ENCODE peak calls at places on chromosomes 4 and X, in four cellular contexts. K, N, A and P are unnamed samples.

GRCh38 chr4:2837904-2838496 is 5.6 kb upstream of the ADD1 start:
- DNase-seq in K (peak), N (peak), A (no peak), P (peak)

GRCh38 chr4:128812360-128812958 is 3.0 kb downstream of the JADE1 start:
- DNase-seq in K (peak), N (peak), A (peak), P (peak)

GRCh38 chr4:52265781-52266525 is 214.8 kb downstream of the SPATA18 start:
- DNase-seq in K (no peak), N (no peak), A (no peak), P (no peak)

GRCh38 chrX:118545510-118545909 is 49.9 kb downstream of the DOCK11 start:
- DNase-seq in K (no peak), N (no peak), A (no peak), P (no peak)

GRCh38 chrX:40523852-40524251 is 56.9 kb upstream of the ATP6AP2 start:
- DNase-seq in K (no peak), N (no peak), A (no peak), P (no peak)

GRCh38 chrX:67693928-67694327 is 150.1 kb downstream of the AR start:
- DNase-seq in K (no peak), N (peak), A (no peak), P (no peak)

GRCh38 chrX:47143894-47144625 is 442 bp downstream of the NDUFB11 start:
- DNase-seq in K (no peak), N (peak), A (peak), P (peak)

GRCh38 chrX:16573781-16574180 is 76.2 kb upstream of the S100G start:
- DNase-seq in K (no peak), N (peak), A (peak), P (no peak)

GRCh38 chrX:14916017-14916674 is 42.9 kb downstream of the MOSPD2 start:
- DNase-seq in K (no peak), N (peak), A (peak), P (no peak)

GRCh38 chrX:102720237-102721168 is at the start of gene GPRASP3:
- DNase-seq in K (peak), N (peak), A (peak), P (peak)

GRCh38 chr4:125043453-125043852 is 271.3 kb upstream of the FAT4 start:
- DNase-seq in K (no peak), N (peak), A (peak), P (no peak)

GRCh38 chr4:109171098-109171497 is 131.4 kb downstream of the COL25A1 start:
- DNase-seq in K (no peak), N (peak), A (no peak), P (no peak)

GRCh38 chrX:106619797-106620196 is 8.0 kb downstream of the RADX start:
- DNase-seq in K (no peak), N (peak), A (peak), P (no peak)

GRCh38 chr4:128168701-128169100 is 107.6 kb downstream of the LARP1B start:
- DNase-seq in K (no peak), N (no peak), A (no peak), P (no peak)

GRCh38 chrX:104253567-104254441 is 929 bp downstream of the ESX1 start:
- DNase-seq in K (no peak), N (no peak), A (no peak), P (no peak)

GRCh38 chrX:154401918-154402621 is 3.9 kb downstream of the RPL10 start:
- DNase-seq in K (no peak), N (no peak), A (no peak), P (no peak)

GRCh38 chr4:1566838-1567518 is 117.1 kb downstream of the FAM53A start:
- DNase-seq in K (peak), N (no peak), A (no peak), P (peak)

GRCh38 chrX:134512566-134512965 is 52.6 kb downstream of the HPRT1 start:
- DNase-seq in K (no peak), N (peak), A (peak), P (no peak)

GRCh38 chr4:138952405-138952804 is 63.2 kb upstream of the NOCT start:
- DNase-seq in K (no peak), N (peak), A (peak), P (no peak)

GRCh38 chr4:170990989-170991589 is 822.1 kb upstream of the GALNTL6 start:
- DNase-seq in K (no peak), N (peak), A (no peak), P (no peak)

GRCh38 chr4:101123231-101123630 is 224.1 kb downstream of the PPP3CA start:
- DNase-seq in K (no peak), N (no peak), A (no peak), P (no peak)

GRCh38 chrX:39551748-39552147 is 546.0 kb downstream of the BCOR start:
- DNase-seq in K (no peak), N (no peak), A (no peak), P (no peak)

GRCh38 chr4:110628321-110629213 is 5.7 kb upstream of the PITX2 start:
- DNase-seq in K (no peak), N (no peak), A (no peak), P (no peak)

GRCh38 chrX:53048169-53049126 is at the start of gene GPR173:
- DNase-seq in K (peak), N (peak), A (peak), P (peak)

GRCh38 chr4:107283587-107284559 is 247.8 kb upstream of the DKK2 start:
- DNase-seq in K (no peak), N (peak), A (peak), P (no peak)

GRCh38 chr4:40212674-40213504 is 16.1 kb downstream of the RHOH start:
- DNase-seq in K (no peak), N (peak), A (peak), P (no peak)

GRCh38 chrX:153582896-153583295 is 16.0 kb downstream of the CCNQ start:
- DNase-seq in K (peak), N (no peak), A (peak), P (no peak)

GRCh38 chrX:74232859-74233258 is 71.1 kb upstream of the ZCCHC13 start:
- DNase-seq in K (no peak), N (peak), A (peak), P (no peak)

GRCh38 chr4:173590697-173591096 is 60.7 kb upstream of the HAND2 start:
- DNase-seq in K (no peak), N (no peak), A (no peak), P (no peak)

GRCh38 chrX:10110984-10111363 is 45.8 kb upstream of the CLCN4 start:
- DNase-seq in K (peak), N (no peak), A (no peak), P (no peak)

GRCh38 chr4:174538123-174538875 is 16.0 kb upstream of the HPGD start:
- DNase-seq in K (no peak), N (peak), A (no peak), P (no peak)

GRCh38 chr4:17814140-17814539 is 3.4 kb downstream of the NCAPG start:
- DNase-seq in K (no peak), N (peak), A (peak), P (no peak)

GRCh38 chr4:66252291-66252690 is 582.0 kb upstream of the EPHA5 start:
- DNase-seq in K (no peak), N (no peak), A (no peak), P (no peak)

GRCh38 chr4:153465922-153466636 is at the start of gene TMEM131L:
- DNase-seq in K (peak), N (peak), A (peak), P (peak)

GRCh38 chr4:99710681-99711345 is 53.2 kb upstream of the C4orf54 start:
- DNase-seq in K (no peak), N (peak), A (no peak), P (no peak)

GRCh38 chr4:2643555-2643954 is 107.1 kb downstream of the FAM193A start:
- DNase-seq in K (no peak), N (no peak), A (no peak), P (no peak)

GRCh38 chrX:33726281-33727160 is 405.6 kb downstream of the FAM47A start:
- DNase-seq in K (no peak), N (no peak), A (no peak), P (peak)

GRCh38 chr4:112031712-112032328 is 113.4 kb upstream of the FAM241A start:
- DNase-seq in K (no peak), N (peak), A (peak), P (no peak)

GRCh38 chrX:114766541-114766940 is 182.7 kb downstream of the HTR2C start:
- DNase-seq in K (no peak), N (no peak), A (no peak), P (no peak)
- H3K4me3 ChIP-seq in K (no peak), N (no peak), A (no peak), P (no peak)

DNA sequence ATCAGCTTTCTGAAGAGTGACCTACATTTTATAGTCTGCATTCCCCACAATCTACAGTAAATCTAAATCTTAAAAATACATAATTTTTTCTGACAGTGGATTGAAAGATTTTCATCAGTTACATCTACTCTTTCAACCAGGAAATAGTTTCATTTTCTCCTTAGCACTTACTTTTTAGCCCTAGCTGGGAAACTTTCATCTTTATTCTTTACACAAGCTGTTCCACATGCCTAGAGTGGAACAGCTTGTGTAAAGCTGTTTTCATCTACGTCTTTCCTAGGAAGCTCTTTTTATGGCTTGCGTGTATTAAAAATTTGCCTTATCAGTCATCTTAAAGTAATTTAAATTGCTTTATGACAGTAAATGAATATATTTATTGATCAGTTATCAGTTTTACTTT is 40.5 kb downstream of the RBPJ start:
- DNase-seq in K (no peak), N (no peak), A (no peak), P (no peak)
- H3K4me3 ChIP-seq in K (no peak), N (no peak), A (no peak), P (no peak)

GRCh38 chrX:150334998-150335397 is 28.1 kb upstream of the MAMLD1 start:
- DNase-seq in K (no peak), N (no peak), A (no peak), P (no peak)
- H3K4me3 ChIP-seq in K (no peak), N (no peak), A (no peak), P (no peak)

GRCh38 chr4:85610450-85610849 is 135.5 kb downstream of the ARHGAP24 start:
- DNase-seq in K (no peak), N (no peak), A (no peak), P (no peak)

GRCh38 chr4:85603437-85604336 is 128.7 kb downstream of the ARHGAP24 start:
- DNase-seq in K (no peak), N (peak), A (peak), P (no peak)

GRCh38 chr4:85607624-85608023 is 132.7 kb downstream of the ARHGAP24 start:
- DNase-seq in K (peak), N (no peak), A (no peak), P (no peak)

GRCh38 chr4:85611661-85612060 is 136.7 kb downstream of the ARHGAP24 start:
- DNase-seq in K (no peak), N (no peak), A (no peak), P (no peak)

DNA sequence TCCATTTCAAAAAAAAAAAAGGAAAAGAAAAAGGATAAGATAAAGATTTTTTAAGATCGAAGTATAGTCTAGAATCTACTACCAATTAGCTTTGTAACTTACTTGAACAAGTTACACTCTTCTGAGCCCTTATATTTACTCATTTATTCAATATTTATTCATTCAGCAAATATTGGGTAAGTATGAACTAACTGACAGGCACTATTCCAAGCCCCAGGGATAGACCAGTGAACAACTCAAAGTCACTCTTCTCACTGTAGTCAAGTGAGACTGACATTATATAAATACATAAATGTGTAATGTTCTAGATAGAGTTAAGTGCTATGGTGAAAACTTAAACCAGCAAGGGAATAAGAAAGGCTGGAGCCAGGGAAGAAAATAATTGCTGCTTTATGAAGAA is 131.6 kb downstream of the ARHGAP24 start:
- DNase-seq in K (no peak), N (no peak), A (no peak), P (no peak)
- H3K4me3 ChIP-seq in K (no peak), N (no peak), A (no peak), P (no peak)

DNA sequence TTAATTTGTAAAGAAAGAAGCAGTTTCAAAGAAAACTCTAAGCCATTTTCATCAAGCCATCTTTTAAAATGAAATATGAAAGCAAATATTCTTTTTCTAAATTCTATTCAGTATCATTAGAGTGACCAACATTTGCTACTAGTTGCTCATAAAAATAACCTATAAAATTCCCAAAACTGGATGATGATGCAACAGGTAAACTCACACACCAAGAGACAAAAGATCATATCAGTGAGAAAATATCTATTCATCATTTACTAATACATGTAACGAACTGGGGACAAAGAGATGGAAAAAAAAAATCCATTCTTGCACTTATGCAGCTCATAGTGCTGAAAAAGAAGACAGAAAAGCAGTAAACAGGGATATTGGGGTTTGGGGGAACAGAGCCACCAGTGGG is 48.1 kb downstream of the PDGFC start:
- DNase-seq in K (no peak), N (no peak), A (no peak), P (no peak)
- H3K4me3 ChIP-seq in K (no peak), N (no peak), A (no peak), P (no peak)

GRCh38 chrX:45774961-45775360 is 574.3 kb upstream of the DIPK2B start:
- DNase-seq in K (no peak), N (peak), A (peak), P (no peak)

GRCh38 chrX:45771560-45772340 is 571.1 kb upstream of the DIPK2B start:
- DNase-seq in K (peak), N (peak), A (peak), P (peak)

GRCh38 chrX:45771114-45771513 is 570.4 kb upstream of the DIPK2B start:
- DNase-seq in K (peak), N (peak), A (peak), P (no peak)

GRCh38 chrX:45778621-45779020 is 577.9 kb upstream of the DIPK2B start:
- DNase-seq in K (no peak), N (no peak), A (no peak), P (no peak)

GRCh38 chrX:45775462-45775861 is 574.8 kb upstream of the DIPK2B start:
- DNase-seq in K (no peak), N (peak), A (peak), P (no peak)
- H3K4me3 ChIP-seq in K (no peak), N (peak), A (no peak), P (no peak)

GRCh38 chr4:182093431-182093831 is 149.8 kb upstream of the TENM3 start:
- DNase-seq in K (no peak), N (no peak), A (peak), P (no peak)

GRCh38 chr4:182091128-182091527 is 152.1 kb upstream of the TENM3 start:
- DNase-seq in K (no peak), N (no peak), A (no peak), P (no peak)

GRCh38 chr4:182089326-182089725 is 153.9 kb upstream of the TENM3 start:
- DNase-seq in K (no peak), N (peak), A (no peak), P (no peak)

GRCh38 chr4:182093947-182094346 is 149.3 kb upstream of the TENM3 start:
- DNase-seq in K (no peak), N (no peak), A (no peak), P (no peak)

DNA sequence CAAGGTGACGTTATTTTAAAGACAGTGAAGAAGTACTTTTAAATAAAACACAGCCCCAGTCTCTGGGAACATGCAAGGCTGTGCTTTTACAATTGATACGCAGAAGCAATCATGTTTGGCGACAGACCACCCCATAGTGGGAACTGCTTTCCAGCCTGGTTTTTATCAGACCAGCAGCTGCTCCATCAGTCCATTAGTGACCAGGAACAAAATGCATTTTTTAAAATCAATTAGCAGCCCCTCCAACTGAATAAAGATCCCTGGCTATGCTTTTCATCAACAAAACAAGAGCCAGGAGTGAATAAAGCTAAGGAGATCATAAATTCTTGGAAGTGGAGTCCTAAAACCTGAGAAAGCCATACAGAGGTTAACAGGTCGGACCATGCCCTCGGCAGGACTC is 153.0 kb upstream of the TENM3 start:
- DNase-seq in K (no peak), N (no peak), A (no peak), P (no peak)
- H3K4me3 ChIP-seq in K (no peak), N (no peak), A (no peak), P (no peak)